ENCODE peak calls at places on chromosomes 16 and 17, in eight cellular contexts. Y is amygdala, V is NCI-H1417, J is MG63, C is cardiac muscle cell, W is caudate nucleus, R is IMR-90, X is A549. D is an unnamed sample.
A peak's percentile ranks its signal among the peaks of the same experiment; 100 is the strongest.

GRCh38 chr17:35062284-35062683 is 1.2 kb downstream of the RFFL start:
- DNase-seq in Y (no peak), V (no peak), J (no peak), C (no peak), W (no peak), R (no peak), X (no peak), D (no peak)

GRCh38 chr16:27449434-27450188 is 47.6 kb downstream of the IL21R start:
- DNase-seq in Y (no peak), V (no peak), J (no peak), C (no peak), W (no peak), R (no peak), X (no peak), D (no peak)

GRCh38 chr17:45051060-45051719 is at the start of gene DCAKD:
- DNase-seq in Y (peak; percentile 48), V (peak; percentile 93), J (peak; percentile 99), C (peak; percentile 98), W (peak; percentile 77), R (peak; percentile 95), X (peak; percentile 97), D (peak; percentile 95)

GRCh38 chr17:79811036-79811887 is 14.4 kb upstream of the CBX8 start:
- DNase-seq in Y (no peak), V (peak; percentile 64), J (peak; percentile 55), C (peak; percentile 80), W (no peak), R (no peak), X (peak; percentile 87), D (no peak)

GRCh38 chr17:32256695-32257013 is 9.0 kb upstream of the RHBDL3 start:
- DNase-seq in Y (no peak), V (no peak), J (no peak), C (no peak), W (no peak), R (no peak), X (no peak), D (no peak)

GRCh38 chr17:61662771-61663170 is 71.8 kb upstream of the NACA2 start:
- DNase-seq in Y (no peak), V (no peak), J (no peak), C (no peak), W (no peak), R (peak; percentile 48), X (no peak), D (no peak)

GRCh38 chr17:50855708-50856330 is 10.3 kb downstream of the TOB1 start:
- DNase-seq in Y (no peak), V (no peak), J (no peak), C (no peak), W (no peak), R (no peak), X (no peak), D (no peak)

GRCh38 chr17:80449930-80450576 is 26.4 kb downstream of the NPTX1 start:
- DNase-seq in Y (no peak), V (no peak), J (peak; percentile 70), C (no peak), W (no peak), R (peak; percentile 75), X (no peak), D (no peak)

GRCh38 chr17:73902416-73903181 is 258.4 kb upstream of the SDK2 start:
- DNase-seq in Y (no peak), V (peak; percentile 81), J (no peak), C (peak; percentile 5), W (no peak), R (no peak), X (no peak), D (no peak)

GRCh38 chr17:83144421-83145357 is 65.3 kb downstream of the METRNL start:
- DNase-seq in Y (no peak), V (peak; percentile 13), J (peak; percentile 68), C (no peak), W (no peak), R (peak; percentile 5), X (no peak), D (peak; percentile 27)

GRCh38 chr16:67443299-67443698 is 12.4 kb downstream of the HSD11B2 start:
- DNase-seq in Y (no peak), V (no peak), J (peak; percentile 48), C (no peak), W (no peak), R (no peak), X (no peak), D (peak; percentile 51)

GRCh38 chr17:57490890-57491289 is 234.6 kb downstream of the MSI2 start:
- DNase-seq in Y (no peak), V (no peak), J (no peak), C (no peak), W (no peak), R (no peak), X (no peak), D (no peak)

GRCh38 chr17:42855048-42855596 is 4.1 kb downstream of the AOC3 start:
- DNase-seq in Y (no peak), V (no peak), J (no peak), C (no peak), W (no peak), R (no peak), X (no peak), D (no peak)

GRCh38 chr17:79654960-79655382 is 44.1 kb upstream of the RBFOX3 start:
- DNase-seq in Y (no peak), V (no peak), J (no peak), C (no peak), W (no peak), R (no peak), X (no peak), D (peak; percentile 13)

GRCh38 chr16:58402796-58403195 is 10.5 kb downstream of the GINS3 start:
- DNase-seq in Y (no peak), V (no peak), J (no peak), C (no peak), W (no peak), R (peak; percentile 16), X (no peak), D (no peak)

GRCh38 chr16:73024571-73025105 is 23.3 kb downstream of the ZFHX3 start:
- DNase-seq in Y (no peak), V (no peak), J (no peak), C (no peak), W (no peak), R (no peak), X (no peak), D (no peak)

GRCh38 chr17:81563861-81564586 is 11.9 kb upstream of the FAAP100 start:
- DNase-seq in Y (no peak), V (no peak), J (no peak), C (no peak), W (no peak), R (peak; percentile 64), X (peak; percentile 76), D (no peak)

GRCh38 chr16:71459510-71459909 is 2.5 kb downstream of the ZNF23 start:
- DNase-seq in Y (no peak), V (no peak), J (no peak), C (no peak), W (no peak), R (no peak), X (no peak), D (no peak)

GRCh38 chr16:83301966-83302365 is 505.8 kb upstream of the HSBP1 start:
- DNase-seq in Y (no peak), V (no peak), J (no peak), C (no peak), W (no peak), R (peak; percentile 61), X (no peak), D (no peak)

GRCh38 chr17:18854956-18855355 is 3.0 kb upstream of the PRPSAP2 start:
- DNase-seq in Y (no peak), V (no peak), J (no peak), C (no peak), W (no peak), R (no peak), X (no peak), D (no peak)

GRCh38 chr16:49620158-49620867 is 235.6 kb downstream of the ZNF423 start:
- DNase-seq in Y (no peak), V (no peak), J (peak; percentile 33), C (peak; percentile 77), W (no peak), R (peak; percentile 53), X (peak; percentile 25), D (peak; percentile 75)

GRCh38 chr16:61382435-61382834 is 653.8 kb downstream of the CDH8 start:
- DNase-seq in Y (no peak), V (peak; percentile 11), J (no peak), C (no peak), W (no peak), R (no peak), X (no peak), D (no peak)

GRCh38 chr17:19348806-19349205 is 13.7 kb downstream of the B9D1 start:
- DNase-seq in Y (no peak), V (no peak), J (no peak), C (no peak), W (no peak), R (no peak), X (no peak), D (no peak)

GRCh38 chr16:25219070-25219737 is 2.5 kb downstream of the AQP8 start:
- DNase-seq in Y (no peak), V (no peak), J (peak; percentile 14), C (no peak), W (no peak), R (no peak), X (no peak), D (no peak)

GRCh38 chr17:40827746-40828453 is 5.5 kb upstream of the KRT10 start:
- DNase-seq in Y (no peak), V (no peak), J (peak; percentile 85), C (peak; percentile 13), W (no peak), R (no peak), X (peak; percentile 36), D (no peak)

GRCh38 chr16:4378202-4378666 is 6.6 kb downstream of the VASN start:
- DNase-seq in Y (no peak), V (no peak), J (no peak), C (no peak), W (no peak), R (no peak), X (no peak), D (no peak)

GRCh38 chr17:80646328-80646727 is 101.7 kb downstream of the RPTOR start:
- DNase-seq in Y (no peak), V (peak; percentile 71), J (no peak), C (no peak), W (no peak), R (no peak), X (no peak), D (no peak)

GRCh38 chr16:70728145-70728544 is 42.3 kb upstream of the MTSS2 start:
- DNase-seq in Y (no peak), V (no peak), J (no peak), C (no peak), W (no peak), R (no peak), X (no peak), D (no peak)

GRCh38 chr16:82011199-82011641 is at the start of gene SDR42E1:
- DNase-seq in Y (no peak), V (no peak), J (peak; percentile 35), C (no peak), W (no peak), R (no peak), X (peak; percentile 70), D (peak; percentile 73)

GRCh38 chr17:28550858-28551257 is 1.6 kb downstream of the UNC119 start:
- DNase-seq in Y (no peak), V (no peak), J (no peak), C (no peak), W (no peak), R (no peak), X (no peak), D (no peak)

GRCh38 chr16:2468725-2469398 is 2.2 kb upstream of the NTN3 start:
- DNase-seq in Y (no peak), V (peak; percentile 97), J (no peak), C (no peak), W (no peak), R (no peak), X (no peak), D (no peak)

GRCh38 chr16:86994651-86995171 is 322.5 kb downstream of the C16orf95 start:
- DNase-seq in Y (no peak), V (no peak), J (peak; percentile 77), C (no peak), W (no peak), R (peak; percentile 97), X (peak; percentile 75), D (no peak)

GRCh38 chr17:1641065-1641403 is 4.5 kb downstream of the SCARF1 start:
- DNase-seq in Y (no peak), V (no peak), J (no peak), C (no peak), W (no peak), R (no peak), X (no peak), D (no peak)

GRCh38 chr17:79109584-79109983 is 35.0 kb downstream of the ENGASE start:
- DNase-seq in Y (no peak), V (no peak), J (no peak), C (no peak), W (no peak), R (no peak), X (no peak), D (no peak)